ENCODE peak calls at places on chromosome 14, in eight cellular contexts. W, Z, C, N, Y, U, R and D are unnamed samples.

GRCh38 chr14:29724991-29725390 is 202.7 kb downstream of the PRKD1 start:
- DNase-seq in W (peak), Z (no peak), C (peak), N (no peak), Y (no peak), U (no peak), R (no peak), D (no peak)

GRCh38 chr14:100688598-100689499 is 37.8 kb upstream of the DLK1 start:
- DNase-seq in W (no peak), Z (no peak), C (no peak), N (no peak), Y (peak), U (no peak), R (no peak), D (no peak)

GRCh38 chr14:39762576-39763401 is 330.6 kb upstream of the FBXO33 start:
- DNase-seq in W (no peak), Z (no peak), C (no peak), N (no peak), Y (no peak), U (no peak), R (peak), D (no peak)

GRCh38 chr14:73269729-73270651 is 32.7 kb downstream of the PAPLN start:
- DNase-seq in W (no peak), Z (no peak), C (peak), N (peak), Y (no peak), U (peak), R (peak), D (peak)

GRCh38 chr14:62954165-62954564 is 91.1 kb downstream of the KCNH5 start:
- DNase-seq in W (no peak), Z (no peak), C (no peak), N (no peak), Y (no peak), U (no peak), R (no peak), D (no peak)

GRCh38 chr14:100012478-100012925 is 52.7 kb upstream of the EVL start:
- DNase-seq in W (no peak), Z (peak), C (no peak), N (no peak), Y (no peak), U (no peak), R (peak), D (no peak)

GRCh38 chr14:80233489-80233888 is 22.2 kb upstream of the DIO2 start:
- DNase-seq in W (no peak), Z (no peak), C (no peak), N (no peak), Y (no peak), U (no peak), R (no peak), D (no peak)

GRCh38 chr14:102345232-102345631 is 17.5 kb downstream of the CINP start:
- DNase-seq in W (no peak), Z (no peak), C (no peak), N (no peak), Y (no peak), U (no peak), R (no peak), D (no peak)

GRCh38 chr14:65791551-65791981 is 379.0 kb downstream of the FUT8 start:
- DNase-seq in W (no peak), Z (peak), C (no peak), N (no peak), Y (peak), U (no peak), R (peak), D (peak)

GRCh38 chr14:57725399-57726077 is 140.4 kb downstream of the SLC35F4 start:
- DNase-seq in W (peak), Z (no peak), C (no peak), N (no peak), Y (peak), U (no peak), R (no peak), D (no peak)

GRCh38 chr14:92917041-92917940 is 5.7 kb upstream of the CHGA start:
- DNase-seq in W (no peak), Z (peak), C (no peak), N (no peak), Y (no peak), U (no peak), R (no peak), D (no peak)

GRCh38 chr14:93011650-93012317 is 88.8 kb downstream of the CHGA start:
- DNase-seq in W (no peak), Z (peak), C (no peak), N (no peak), Y (no peak), U (no peak), R (no peak), D (no peak)

GRCh38 chr14:55075628-55076027 is 24.2 kb downstream of the MAPK1IP1L start:
- DNase-seq in W (no peak), Z (no peak), C (no peak), N (no peak), Y (no peak), U (no peak), R (peak), D (no peak)

GRCh38 chr14:79320561-79320960 is 890.7 kb downstream of the DIO2 start:
- DNase-seq in W (no peak), Z (no peak), C (no peak), N (no peak), Y (no peak), U (no peak), R (no peak), D (no peak)

GRCh38 chr14:53596845-53597525 is 359.6 kb downstream of the BMP4 start:
- DNase-seq in W (no peak), Z (no peak), C (no peak), N (no peak), Y (no peak), U (no peak), R (no peak), D (no peak)

GRCh38 chr14:92586966-92587365 is 73.4 kb downstream of the RIN3 start:
- DNase-seq in W (no peak), Z (no peak), C (no peak), N (no peak), Y (no peak), U (no peak), R (no peak), D (no peak)

GRCh38 chr14:76576047-76576741 is 185.1 kb upstream of the VASH1 start:
- DNase-seq in W (no peak), Z (no peak), C (no peak), N (no peak), Y (no peak), U (no peak), R (no peak), D (no peak)

GRCh38 chr14:39447155-39447554 is 14.9 kb upstream of the FBXO33 start:
- DNase-seq in W (no peak), Z (no peak), C (no peak), N (no peak), Y (no peak), U (no peak), R (no peak), D (no peak)

GRCh38 chr14:24392327-24393098 is 6.3 kb upstream of the NYNRIN start:
- DNase-seq in W (peak), Z (no peak), C (peak), N (peak), Y (peak), U (no peak), R (no peak), D (no peak)

GRCh38 chr14:75119056-75119455 is 7.8 kb downstream of the NEK9 start:
- DNase-seq in W (no peak), Z (no peak), C (no peak), N (no peak), Y (no peak), U (no peak), R (no peak), D (no peak)

GRCh38 chr14:71932229-71932951 is at the start of gene RGS6:
- DNase-seq in W (peak), Z (peak), C (peak), N (peak), Y (no peak), U (peak), R (peak), D (peak)

GRCh38 chr14:32478027-32478426 is 148.9 kb downstream of the AKAP6 start:
- DNase-seq in W (no peak), Z (no peak), C (no peak), N (no peak), Y (no peak), U (no peak), R (no peak), D (no peak)

GRCh38 chr14:54715244-54715643 is 148.3 kb downstream of the SAMD4A start:
- DNase-seq in W (no peak), Z (no peak), C (peak), N (no peak), Y (no peak), U (no peak), R (no peak), D (no peak)

GRCh38 chr14:103273847-103274615 is 60.0 kb upstream of the EIF5 start:
- DNase-seq in W (no peak), Z (no peak), C (peak), N (peak), Y (no peak), U (no peak), R (no peak), D (peak)

GRCh38 chr14:61562321-61563161 is 132.8 kb upstream of the HIF1A start:
- DNase-seq in W (peak), Z (no peak), C (no peak), N (no peak), Y (peak), U (no peak), R (no peak), D (no peak)

GRCh38 chr14:23300687-23301223 is 1.9 kb downstream of the PPP1R3E start:
- DNase-seq in W (peak), Z (no peak), C (peak), N (peak), Y (no peak), U (peak), R (no peak), D (peak)

GRCh38 chr14:56474419-56475022 is 105.1 kb upstream of the TMEM260 start:
- DNase-seq in W (peak), Z (no peak), C (peak), N (no peak), Y (peak), U (no peak), R (peak), D (no peak)

GRCh38 chr14:30270200-30271161 is 288.5 kb upstream of the G2E3 start:
- DNase-seq in W (peak), Z (peak), C (peak), N (peak), Y (peak), U (peak), R (peak), D (peak)

GRCh38 chr14:71163842-71164500 is 256.7 kb downstream of the PCNX1 start:
- DNase-seq in W (no peak), Z (no peak), C (no peak), N (no peak), Y (no peak), U (no peak), R (no peak), D (no peak)

GRCh38 chr14:102928412-102929348 is 6.2 kb downstream of the AMN start:
- DNase-seq in W (peak), Z (peak), C (peak), N (peak), Y (peak), U (peak), R (peak), D (peak)

GRCh38 chr14:92578511-92578910 is 64.9 kb downstream of the RIN3 start:
- DNase-seq in W (no peak), Z (no peak), C (no peak), N (no peak), Y (no peak), U (no peak), R (no peak), D (no peak)

GRCh38 chr14:68734231-68734732 is 58.6 kb downstream of the ZFP36L1 start:
- DNase-seq in W (no peak), Z (no peak), C (no peak), N (no peak), Y (no peak), U (no peak), R (peak), D (no peak)

GRCh38 chr14:22122227-22123187 is 448.9 kb upstream of the OR4E1 start:
- DNase-seq in W (peak), Z (no peak), C (peak), N (peak), Y (no peak), U (no peak), R (no peak), D (no peak)
- TF ChIP-seq CTCF in W (no peak), Z (no peak), C (peak), N (no peak), Y (peak), U (no peak), R (no peak), D (peak)

GRCh38 chr14:104550849-104551728 is 28.5 kb upstream of the C14orf180 start:
- DNase-seq in W (no peak), Z (no peak), C (no peak), N (no peak), Y (no peak), U (no peak), R (no peak), D (peak)
- TF ChIP-seq CTCF in W (no peak), Z (peak), C (no peak), N (no peak), Y (peak), U (no peak), R (no peak), D (no peak)

GRCh38 chr14:89911018-89911919 is 43.3 kb downstream of the EFCAB11 start:
- DNase-seq in W (peak), Z (no peak), C (peak), N (peak), Y (no peak), U (no peak), R (peak), D (no peak)

GRCh38 chr14:89910706-89911017 is 43.9 kb downstream of the EFCAB11 start:
- DNase-seq in W (no peak), Z (no peak), C (no peak), N (no peak), Y (no peak), U (no peak), R (no peak), D (no peak)

GRCh38 chr14:89908712-89909450 is 45.6 kb downstream of the EFCAB11 start:
- DNase-seq in W (no peak), Z (no peak), C (no peak), N (no peak), Y (no peak), U (no peak), R (no peak), D (no peak)

GRCh38 chr14:89907655-89908054 is 46.9 kb downstream of the EFCAB11 start:
- DNase-seq in W (no peak), Z (no peak), C (peak), N (no peak), Y (no peak), U (no peak), R (no peak), D (no peak)

GRCh38 chr14:89909586-89909985 is 44.9 kb downstream of the EFCAB11 start:
- DNase-seq in W (no peak), Z (no peak), C (no peak), N (no peak), Y (no peak), U (no peak), R (no peak), D (no peak)
- TF ChIP-seq CTCF in W (no peak), Z (no peak), C (no peak), N (no peak), Y (no peak), U (no peak), R (no peak), D (no peak)

GRCh38 chr14:67583711-67584644 is 16.1 kb downstream of the PIGH start:
- DNase-seq in W (peak), Z (peak), C (peak), N (peak), Y (peak), U (no peak), R (peak), D (peak)
- TF ChIP-seq CTCF in W (peak), Z (peak), C (peak), N (peak), Y (peak), U (peak), R (peak), D (peak)

DNA sequence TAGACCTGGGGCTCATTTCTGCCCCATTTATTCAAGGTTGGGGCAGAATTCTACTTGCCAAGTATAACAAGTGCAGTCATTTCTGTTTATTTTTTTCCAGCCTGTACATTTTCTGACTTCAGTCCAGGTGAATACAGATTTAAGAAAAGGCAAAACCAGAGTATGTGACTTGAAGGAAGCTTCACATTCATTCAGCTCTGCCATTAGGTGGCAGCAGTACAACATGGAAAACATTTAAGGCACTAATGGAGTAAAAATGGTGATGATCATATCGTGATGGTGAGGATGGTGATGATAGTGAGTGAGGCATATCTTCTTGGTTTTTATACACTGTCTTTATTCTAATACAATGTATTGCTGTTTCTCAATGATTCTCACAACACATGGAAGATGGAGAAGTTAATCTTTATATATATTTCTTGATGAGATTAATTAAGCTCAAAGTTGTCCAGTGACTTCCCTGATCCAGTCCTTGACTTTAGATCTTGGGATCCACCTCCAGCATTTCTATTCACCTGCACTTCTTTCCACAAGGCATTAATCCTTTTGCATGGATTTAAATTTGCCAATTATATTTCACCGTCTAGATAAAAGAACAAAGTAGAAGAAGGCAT is 176.7 kb upstream of the SEL1L start:
- DNase-seq in W (peak), Z (peak), C (peak), N (no peak), Y (no peak), U (no peak), R (peak), D (no peak)
- TF ChIP-seq CTCF in W (no peak), Z (peak), C (peak), N (peak), Y (peak), U (peak), R (peak), D (peak)

GRCh38 chr14:22177870-22178269 is 411.2 kb downstream of the DAD1 start:
- DNase-seq in W (no peak), Z (no peak), C (no peak), N (no peak), Y (no peak), U (no peak), R (peak), D (no peak)

GRCh38 chr14:22179190-22179589 is 409.8 kb downstream of the DAD1 start:
- DNase-seq in W (no peak), Z (no peak), C (no peak), N (no peak), Y (no peak), U (no peak), R (no peak), D (no peak)

GRCh38 chr14:22178330-22178981 is 410.6 kb downstream of the DAD1 start:
- DNase-seq in W (no peak), Z (no peak), C (no peak), N (no peak), Y (no peak), U (no peak), R (no peak), D (no peak)

GRCh38 chr14:22176930-22177329 is 412.1 kb downstream of the DAD1 start:
- DNase-seq in W (no peak), Z (no peak), C (no peak), N (no peak), Y (no peak), U (no peak), R (no peak), D (no peak)

DNA sequence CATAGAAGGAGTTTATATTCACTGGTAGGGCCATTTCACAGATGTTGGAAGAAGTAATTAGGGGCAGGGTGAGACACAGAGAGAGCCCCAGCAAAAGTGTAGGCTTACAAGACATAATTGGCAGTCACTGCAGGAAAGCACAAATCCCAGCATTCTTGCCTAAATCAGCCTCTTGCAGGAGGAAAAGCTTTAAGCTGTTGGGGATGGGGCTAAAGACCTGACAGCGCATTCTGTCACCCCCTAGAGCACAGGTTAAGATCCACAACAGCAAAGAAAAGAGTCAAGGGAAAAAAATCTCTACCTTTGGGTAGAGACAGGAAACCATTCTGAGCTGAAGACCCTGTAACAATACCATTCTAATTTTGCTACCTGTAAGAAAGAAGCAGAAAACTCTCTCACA is 409.0 kb downstream of the DAD1 start:
- DNase-seq in W (no peak), Z (no peak), C (peak), N (no peak), Y (no peak), U (no peak), R (no peak), D (no peak)
- TF ChIP-seq CTCF in W (no peak), Z (no peak), C (peak), N (no peak), Y (no peak), U (no peak), R (no peak), D (no peak)